ENCODE peak calls at places on chromosomes 12 and 14, in seven cellular contexts. A, Y, C, V, D, F and H are unnamed samples.

GRCh38 chr14:91893659-91894058 is 26.3 kb upstream of the TC2N start:
- DNase-seq in A (no peak), Y (no peak), C (no peak), V (no peak), D (no peak), F (no peak), H (peak)

GRCh38 chr12:68086019-68086603 is 73.4 kb downstream of the IFNG start:
- DNase-seq in A (no peak), Y (no peak), C (no peak), V (no peak), D (no peak), F (no peak), H (no peak)

GRCh38 chr12:104566244-104566993 is 109.7 kb downstream of the CHST11 start:
- DNase-seq in A (no peak), Y (no peak), C (no peak), V (no peak), D (no peak), F (no peak), H (no peak)

GRCh38 chr12:5003025-5003666 is 40.5 kb upstream of the KCNA5 start:
- DNase-seq in A (peak), Y (peak), C (peak), V (peak), D (peak), F (peak), H (peak)

GRCh38 chr14:95460647-95461478 is 55.6 kb downstream of the SYNE3 start:
- DNase-seq in A (peak), Y (no peak), C (no peak), V (peak), D (no peak), F (peak), H (no peak)

GRCh38 chr14:91872011-91872476 is 4.7 kb upstream of the TC2N start:
- DNase-seq in A (no peak), Y (no peak), C (peak), V (no peak), D (peak), F (peak), H (no peak)

GRCh38 chr12:50803230-50803629 is 39.3 kb downstream of the ATF1 start:
- DNase-seq in A (no peak), Y (no peak), C (no peak), V (no peak), D (no peak), F (no peak), H (no peak)

GRCh38 chr12:14664434-14665023 is 31.9 kb downstream of the GUCY2C start:
- DNase-seq in A (peak), Y (no peak), C (peak), V (no peak), D (no peak), F (peak), H (peak)

GRCh38 chr12:85350356-85350755 is 70.3 kb downstream of the ALX1 start:
- DNase-seq in A (no peak), Y (no peak), C (no peak), V (peak), D (no peak), F (no peak), H (no peak)

GRCh38 chr14:35395283-35395682 is 9.3 kb downstream of the NFKBIA start:
- DNase-seq in A (no peak), Y (no peak), C (no peak), V (no peak), D (no peak), F (no peak), H (no peak)

GRCh38 chr14:77206877-77207389 is 25.3 kb downstream of the TMEM63C start:
- DNase-seq in A (no peak), Y (no peak), C (no peak), V (no peak), D (no peak), F (no peak), H (no peak)

GRCh38 chr14:31745741-31746140 is 184.5 kb downstream of the NUBPL start:
- DNase-seq in A (no peak), Y (no peak), C (no peak), V (no peak), D (no peak), F (no peak), H (no peak)

GRCh38 chr14:103716091-103716801 is 636 bp downstream of the ZFYVE21 start:
- DNase-seq in A (peak), Y (peak), C (no peak), V (no peak), D (no peak), F (no peak), H (no peak)

GRCh38 chr12:104610513-104611235 is 153.9 kb downstream of the CHST11 start:
- DNase-seq in A (no peak), Y (no peak), C (no peak), V (no peak), D (no peak), F (no peak), H (no peak)

GRCh38 chr14:105088812-105089745 is 23.8 kb upstream of the GPR132 start:
- DNase-seq in A (no peak), Y (no peak), C (no peak), V (no peak), D (peak), F (no peak), H (no peak)

GRCh38 chr14:94681300-94682060 is 69.3 kb downstream of the SERPINA3 start:
- DNase-seq in A (no peak), Y (peak), C (no peak), V (peak), D (no peak), F (peak), H (no peak)

GRCh38 chr12:117189725-117190209 is 503 bp downstream of the FBXO21 start:
- DNase-seq in A (peak), Y (peak), C (no peak), V (peak), D (peak), F (peak), H (peak)

GRCh38 chr14:26113930-26114329 is 483.9 kb downstream of the NOVA1 start:
- DNase-seq in A (no peak), Y (no peak), C (no peak), V (no peak), D (no peak), F (no peak), H (no peak)

GRCh38 chr12:6950401-6950801 is 755 bp upstream of the PTPN6 start:
- DNase-seq in A (no peak), Y (no peak), C (no peak), V (no peak), D (no peak), F (no peak), H (peak)

GRCh38 chr14:69087061-69087461 is 65.9 kb downstream of the DCAF5 start:
- DNase-seq in A (no peak), Y (no peak), C (no peak), V (no peak), D (no peak), F (peak), H (no peak)

GRCh38 chr12:132078190-132078589 is 65.9 kb downstream of the DDX51 start:
- DNase-seq in A (no peak), Y (no peak), C (no peak), V (no peak), D (no peak), F (peak), H (no peak)

GRCh38 chr12:4227046-4227445 is 46.5 kb upstream of the CCND2 start:
- DNase-seq in A (no peak), Y (no peak), C (no peak), V (no peak), D (no peak), F (no peak), H (no peak)

GRCh38 chr14:74606727-74607126 is 5.3 kb downstream of the LTBP2 start:
- DNase-seq in A (no peak), Y (no peak), C (no peak), V (no peak), D (no peak), F (no peak), H (no peak)

GRCh38 chr12:67018105-67018504 is 251.1 kb upstream of the CAND1 start:
- DNase-seq in A (no peak), Y (no peak), C (no peak), V (peak), D (no peak), F (no peak), H (no peak)

GRCh38 chr12:100706029-100706428 is 88.5 kb upstream of the ANO4 start:
- DNase-seq in A (no peak), Y (no peak), C (no peak), V (no peak), D (no peak), F (peak), H (no peak)

GRCh38 chr14:83874662-83875061 is 1655.3 kb upstream of the FLRT2 start:
- DNase-seq in A (no peak), Y (no peak), C (no peak), V (no peak), D (no peak), F (peak), H (no peak)

GRCh38 chr12:52234226-52234810 is 1.3 kb downstream of the KRT7 start:
- DNase-seq in A (no peak), Y (no peak), C (no peak), V (no peak), D (no peak), F (no peak), H (no peak)